ENCODE peak calls at places on chromosomes 1 and 21, in five cellular contexts. One of them, this sample, is unnamed.

GRCh38 chr1:51444096-51444495 is 75.0 kb downstream of the EPS15 start:
- DNase-seq in CD8-positive, alpha-beta memory T cell: no peak
- DNase-seq in PC-3: no peak
- DNase-seq in cardiac muscle cell: no peak
- DNase-seq in effector memory CD4-positive, alpha-beta T cell: no peak
- DNase-seq in this sample: no peak

GRCh38 chr1:35530168-35530567 is 27.0 kb downstream of the KIAA0319L start:
- DNase-seq in CD8-positive, alpha-beta memory T cell: no peak
- DNase-seq in PC-3: no peak
- DNase-seq in cardiac muscle cell: no peak
- DNase-seq in effector memory CD4-positive, alpha-beta T cell: no peak
- DNase-seq in this sample: no peak

GRCh38 chr1:54124472-54124871 is 28.3 kb downstream of the CDCP2 start:
- DNase-seq in CD8-positive, alpha-beta memory T cell: no peak
- DNase-seq in PC-3: no peak
- DNase-seq in cardiac muscle cell: no peak
- DNase-seq in effector memory CD4-positive, alpha-beta T cell: no peak
- DNase-seq in this sample: no peak

GRCh38 chr1:161725888-161726630 is 4.7 kb downstream of the FCRLB start:
- DNase-seq in CD8-positive, alpha-beta memory T cell: peak; percentile 20
- DNase-seq in PC-3: peak; percentile 52
- DNase-seq in cardiac muscle cell: peak; percentile 57
- DNase-seq in effector memory CD4-positive, alpha-beta T cell: peak; percentile 2
- DNase-seq in this sample: peak; percentile 46

GRCh38 chr1:27416387-27417111 is 24.1 kb downstream of the GPR3 start:
- DNase-seq in CD8-positive, alpha-beta memory T cell: no peak
- DNase-seq in PC-3: peak; percentile 70
- DNase-seq in cardiac muscle cell: peak; percentile 80
- DNase-seq in effector memory CD4-positive, alpha-beta T cell: no peak
- DNase-seq in this sample: peak; percentile 61

GRCh38 chr1:158654570-158654969 is 31.9 kb downstream of the SPTA1 start:
- DNase-seq in CD8-positive, alpha-beta memory T cell: no peak
- DNase-seq in PC-3: no peak
- DNase-seq in cardiac muscle cell: no peak
- DNase-seq in effector memory CD4-positive, alpha-beta T cell: no peak
- DNase-seq in this sample: no peak

GRCh38 chr1:179709841-179710329 is 33.2 kb upstream of the FAM163A start:
- DNase-seq in CD8-positive, alpha-beta memory T cell: no peak
- DNase-seq in PC-3: no peak
- DNase-seq in cardiac muscle cell: peak; percentile 96
- DNase-seq in effector memory CD4-positive, alpha-beta T cell: no peak
- DNase-seq in this sample: peak; percentile 71

GRCh38 chr1:222711319-222712252 is 705 bp downstream of the AIDA start:
- DNase-seq in CD8-positive, alpha-beta memory T cell: peak; percentile 47
- DNase-seq in PC-3: peak; percentile 94
- DNase-seq in cardiac muscle cell: peak; percentile 65
- DNase-seq in effector memory CD4-positive, alpha-beta T cell: peak; percentile 45
- DNase-seq in this sample: peak; percentile 50

GRCh38 chr1:155083865-155084721 is 5.5 kb downstream of the EFNA3 start:
- DNase-seq in CD8-positive, alpha-beta memory T cell: no peak
- DNase-seq in PC-3: peak; percentile 71
- DNase-seq in cardiac muscle cell: peak; percentile 39
- DNase-seq in effector memory CD4-positive, alpha-beta T cell: no peak
- DNase-seq in this sample: no peak

GRCh38 chr1:22553104-22553880 is 10.0 kb upstream of the EPHA8 start:
- DNase-seq in CD8-positive, alpha-beta memory T cell: no peak
- DNase-seq in PC-3: no peak
- DNase-seq in cardiac muscle cell: no peak
- DNase-seq in effector memory CD4-positive, alpha-beta T cell: no peak
- DNase-seq in this sample: no peak

GRCh38 chr1:110152133-110152785 is 2.0 kb downstream of the SLC6A17 start:
- DNase-seq in CD8-positive, alpha-beta memory T cell: no peak
- DNase-seq in PC-3: peak; percentile 59
- DNase-seq in cardiac muscle cell: no peak
- DNase-seq in effector memory CD4-positive, alpha-beta T cell: no peak
- DNase-seq in this sample: no peak

GRCh38 chr1:25952851-25953401 is 44.9 kb downstream of the PAFAH2 start:
- DNase-seq in CD8-positive, alpha-beta memory T cell: no peak
- DNase-seq in PC-3: no peak
- DNase-seq in cardiac muscle cell: peak; percentile 65
- DNase-seq in effector memory CD4-positive, alpha-beta T cell: no peak
- DNase-seq in this sample: no peak

GRCh38 chr21:32088471-32088870 is 190.4 kb downstream of the MIS18A start:
- DNase-seq in CD8-positive, alpha-beta memory T cell: no peak
- DNase-seq in PC-3: no peak
- DNase-seq in cardiac muscle cell: no peak
- DNase-seq in effector memory CD4-positive, alpha-beta T cell: no peak
- DNase-seq in this sample: no peak

DNA sequence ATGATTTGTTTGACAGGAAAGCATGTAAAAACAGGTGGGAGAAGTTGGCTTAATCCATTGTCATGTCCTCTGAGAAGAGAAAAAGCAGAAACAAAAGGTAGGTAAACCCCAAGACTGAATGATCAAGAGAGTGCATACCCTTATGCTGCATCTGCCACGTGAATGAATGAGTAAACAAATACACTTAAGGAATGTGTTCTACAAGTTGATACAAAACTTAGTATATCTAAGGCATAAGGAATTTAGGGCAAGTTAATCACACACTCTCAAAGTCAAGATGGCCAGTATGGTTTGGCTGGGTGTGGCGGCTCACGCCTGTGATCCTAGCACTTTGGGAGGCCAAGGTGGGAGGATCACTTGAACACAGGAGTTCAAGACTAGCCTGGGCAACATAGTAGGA is 34.2 kb downstream of the HMCN1 start:
- DNase-seq in CD8-positive, alpha-beta memory T cell: no peak
- DNase-seq in PC-3: no peak
- DNase-seq in cardiac muscle cell: no peak
- DNase-seq in effector memory CD4-positive, alpha-beta T cell: no peak
- DNase-seq in this sample: no peak
- H3K27ac ChIP-seq in CD8-positive, alpha-beta memory T cell: no peak overlapping the region
- H3K27ac ChIP-seq in PC-3: no peak overlapping the region
- H3K27ac ChIP-seq in cardiac muscle cell: no peak overlapping the region
- H3K27ac ChIP-seq in effector memory CD4-positive, alpha-beta T cell: no peak overlapping the region
- H3K27ac ChIP-seq in this sample: no peak overlapping the region

DNA sequence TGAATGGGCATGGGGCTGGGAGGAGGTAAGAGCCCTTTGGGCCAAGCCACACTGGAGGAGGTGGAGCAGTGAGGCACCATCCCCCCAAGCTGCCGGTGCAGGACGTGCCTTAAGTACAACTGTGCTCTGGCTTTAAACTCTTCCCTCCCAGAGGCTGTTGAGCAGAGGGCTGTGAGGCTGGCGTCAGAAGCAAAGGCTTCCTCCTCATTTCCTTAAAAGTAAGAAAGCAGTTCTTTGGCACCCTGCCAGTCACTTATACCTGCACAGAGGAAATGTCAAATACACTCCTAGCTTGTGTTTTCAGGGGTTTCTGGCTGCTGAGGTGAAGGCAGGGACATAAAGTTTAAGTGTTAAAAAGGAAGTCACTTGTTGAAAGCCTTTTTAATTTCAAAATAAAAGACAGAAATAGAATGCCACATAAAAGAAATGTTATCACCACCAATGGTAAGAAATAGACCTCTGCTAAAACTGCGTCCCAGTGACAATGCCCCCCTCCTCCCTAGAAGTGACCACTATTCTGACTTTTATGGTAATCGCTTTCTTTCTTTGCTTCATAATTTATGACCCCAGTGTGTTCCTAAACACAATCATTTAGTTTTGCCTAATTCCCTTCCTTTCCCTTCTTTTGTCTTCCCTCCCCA is 33.0 kb downstream of the LAMC2 start:
- DNase-seq in CD8-positive, alpha-beta memory T cell: no peak
- DNase-seq in PC-3: no peak
- DNase-seq in cardiac muscle cell: no peak
- DNase-seq in effector memory CD4-positive, alpha-beta T cell: no peak
- DNase-seq in this sample: peak; percentile 57
- H3K27ac ChIP-seq in CD8-positive, alpha-beta memory T cell: no peak overlapping the region
- H3K27ac ChIP-seq in PC-3: no peak overlapping the region
- H3K27ac ChIP-seq in cardiac muscle cell: peak overlapping the region; percentile 59
- H3K27ac ChIP-seq in effector memory CD4-positive, alpha-beta T cell: no peak overlapping the region
- H3K27ac ChIP-seq in this sample: no peak overlapping the region

GRCh38 chr1:113870778-113871177 is 734 bp downstream of the PTPN22 start:
- DNase-seq in CD8-positive, alpha-beta memory T cell: no peak
- DNase-seq in PC-3: no peak
- DNase-seq in cardiac muscle cell: no peak
- DNase-seq in effector memory CD4-positive, alpha-beta T cell: no peak
- DNase-seq in this sample: no peak

GRCh38 chr1:113868387-113869083 is 3.0 kb downstream of the PTPN22 start:
- DNase-seq in CD8-positive, alpha-beta memory T cell: no peak
- DNase-seq in PC-3: peak; percentile 68
- DNase-seq in cardiac muscle cell: no peak
- DNase-seq in effector memory CD4-positive, alpha-beta T cell: no peak
- DNase-seq in this sample: no peak

GRCh38 chr1:113874017-113874879 is 2.7 kb upstream of the PTPN22 start:
- DNase-seq in CD8-positive, alpha-beta memory T cell: no peak
- DNase-seq in PC-3: peak; percentile 61
- DNase-seq in cardiac muscle cell: peak; percentile 64
- DNase-seq in effector memory CD4-positive, alpha-beta T cell: no peak
- DNase-seq in this sample: peak; percentile 23

GRCh38 chr1:113872219-113872934 is 865 bp upstream of the PTPN22 start:
- DNase-seq in CD8-positive, alpha-beta memory T cell: no peak
- DNase-seq in PC-3: no peak
- DNase-seq in cardiac muscle cell: peak; percentile 55
- DNase-seq in effector memory CD4-positive, alpha-beta T cell: no peak
- DNase-seq in this sample: peak; percentile 25

DNA sequence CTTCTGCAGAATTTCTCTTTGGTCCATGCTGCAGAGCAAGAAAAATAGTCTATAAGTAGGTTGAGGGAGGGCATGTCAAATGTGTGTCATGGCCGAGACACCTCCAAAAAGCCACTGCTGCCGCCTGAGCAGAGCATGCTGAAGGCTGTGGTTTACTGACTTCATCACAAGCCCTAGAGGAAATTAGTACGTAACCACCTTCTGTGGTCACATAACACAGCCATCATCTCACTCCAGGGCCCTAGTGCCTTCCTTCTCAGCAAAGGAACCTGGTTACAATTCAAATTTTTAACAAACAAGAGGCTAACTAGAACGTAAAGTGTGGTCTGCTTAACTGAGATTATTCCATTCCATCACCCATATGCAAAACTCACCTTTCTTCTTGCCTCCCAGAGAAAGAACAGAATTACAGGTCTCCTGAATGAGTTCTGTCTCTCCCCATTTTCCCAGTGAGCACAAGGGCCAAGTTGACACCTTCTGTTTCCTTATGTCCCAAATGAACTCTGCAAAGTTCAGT is at the start of gene PTPN22:
- DNase-seq in CD8-positive, alpha-beta memory T cell: peak; percentile 70
- DNase-seq in PC-3: peak; percentile 57
- DNase-seq in cardiac muscle cell: peak; percentile 76
- DNase-seq in effector memory CD4-positive, alpha-beta T cell: peak; percentile 74
- DNase-seq in this sample: peak; percentile 92
- H3K27ac ChIP-seq in CD8-positive, alpha-beta memory T cell: peak within 1 kb of the TSS; percentile 68
- H3K27ac ChIP-seq in PC-3: no peak within 1 kb of the TSS
- H3K27ac ChIP-seq in cardiac muscle cell: no peak within 1 kb of the TSS
- H3K27ac ChIP-seq in effector memory CD4-positive, alpha-beta T cell: peak within 1 kb of the TSS; percentile 78
- H3K27ac ChIP-seq in this sample: peak within 1 kb of the TSS; percentile 79

GRCh38 chr1:164587617-164588367 is 28.8 kb downstream of the PBX1 start:
- DNase-seq in CD8-positive, alpha-beta memory T cell: no peak
- DNase-seq in PC-3: peak; percentile 7
- DNase-seq in cardiac muscle cell: no peak
- DNase-seq in effector memory CD4-positive, alpha-beta T cell: no peak
- DNase-seq in this sample: no peak
- H3K27ac ChIP-seq in CD8-positive, alpha-beta memory T cell: no peak overlapping the region
- H3K27ac ChIP-seq in PC-3: no peak overlapping the region
- H3K27ac ChIP-seq in cardiac muscle cell: peak overlapping the region; percentile 95
- H3K27ac ChIP-seq in effector memory CD4-positive, alpha-beta T cell: no peak overlapping the region
- H3K27ac ChIP-seq in this sample: no peak overlapping the region

DNA sequence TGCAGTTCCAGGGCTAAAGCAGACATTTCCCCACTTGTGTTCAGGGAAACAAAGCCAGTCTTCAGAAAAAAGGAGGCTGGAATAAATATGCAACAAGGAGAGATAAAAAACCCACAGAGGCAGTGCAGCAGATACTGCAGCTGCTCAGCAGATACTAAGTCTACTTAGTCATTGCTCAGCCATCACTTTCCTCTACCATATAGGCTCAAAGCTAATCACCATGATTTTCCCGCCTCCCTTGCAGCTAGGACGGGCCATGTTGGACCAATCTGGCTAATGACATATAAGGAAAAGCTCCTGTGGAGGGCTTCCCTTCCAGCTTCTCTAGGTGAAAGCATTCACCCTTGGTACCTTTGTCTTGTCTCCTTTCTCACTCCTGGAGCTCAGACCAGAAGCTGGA is 10.0 kb upstream of the EFHD2 start:
- DNase-seq in CD8-positive, alpha-beta memory T cell: no peak
- DNase-seq in PC-3: no peak
- DNase-seq in cardiac muscle cell: peak; percentile 60
- DNase-seq in effector memory CD4-positive, alpha-beta T cell: no peak
- DNase-seq in this sample: no peak
- H3K27ac ChIP-seq in CD8-positive, alpha-beta memory T cell: no peak overlapping the region
- H3K27ac ChIP-seq in PC-3: no peak overlapping the region
- H3K27ac ChIP-seq in cardiac muscle cell: no peak overlapping the region
- H3K27ac ChIP-seq in effector memory CD4-positive, alpha-beta T cell: no peak overlapping the region
- H3K27ac ChIP-seq in this sample: no peak overlapping the region

GRCh38 chr21:36706482-36706852 is 7.6 kb downstream of the SIM2 start:
- DNase-seq in CD8-positive, alpha-beta memory T cell: no peak
- DNase-seq in PC-3: no peak
- DNase-seq in cardiac muscle cell: no peak
- DNase-seq in effector memory CD4-positive, alpha-beta T cell: no peak
- DNase-seq in this sample: no peak
- H3K27ac ChIP-seq in CD8-positive, alpha-beta memory T cell: no peak overlapping the region
- H3K27ac ChIP-seq in PC-3: no peak overlapping the region
- H3K27ac ChIP-seq in cardiac muscle cell: no peak overlapping the region
- H3K27ac ChIP-seq in effector memory CD4-positive, alpha-beta T cell: no peak overlapping the region
- H3K27ac ChIP-seq in this sample: no peak overlapping the region

This sample was measured in CD4-positive, alpha-beta memory T cell.